ENCODE peak calls at places on chromosomes 13 and 19, in eight cellular contexts. D, W, G, A, R, F, V and U are unnamed samples.

GRCh38 chr19:4851551-4852290 is 15.7 kb downstream of the PLIN3 start:
- DNase-seq in V (no peak), G (peak; percentile 81), R (peak; percentile 84), F (peak; percentile 88), W (peak; percentile 32), A (peak; percentile 36), D (peak; percentile 74), U (peak; percentile 90)

GRCh38 chr19:50791594-50792245 is 1.5 kb downstream of the ACP4 start:
- DNase-seq in W (no peak), R (no peak), V (no peak), F (no peak), G (no peak), D (no peak), A (no peak), U (no peak)

GRCh38 chr13:23384111-23384510 is 49.4 kb downstream of the SACS start:
- DNase-seq in A (no peak), W (peak; percentile 70), F (peak; percentile 71), V (no peak), G (no peak), D (no peak), R (no peak), U (no peak)

GRCh38 chr13:65300220-65300619 is 1929.9 kb downstream of the PCDH9 start:
- DNase-seq in W (no peak), G (no peak), V (no peak), D (no peak), R (no peak), F (no peak), A (no peak), U (no peak)

GRCh38 chr19:40798997-40799557 is at the start of gene EGLN2:
- DNase-seq in W (no peak), A (no peak), G (no peak), F (no peak), V (no peak), D (no peak), R (no peak), U (no peak)

GRCh38 chr19:48230555-48231129 is 25.1 kb downstream of the CARD8 start:
- DNase-seq in F (no peak), R (no peak), W (no peak), G (no peak), V (no peak), D (no peak), A (no peak), U (no peak)

GRCh38 chr19:16258440-16258903 is 60.8 kb downstream of the AP1M1 start:
- DNase-seq in F (no peak), G (peak; percentile 84), A (no peak), V (no peak), D (peak; percentile 81), W (peak; percentile 14), R (peak; percentile 76), U (no peak)

GRCh38 chr13:33927315-33927714 is 109.4 kb downstream of the RFC3 start:
- DNase-seq in W (peak; percentile 14), V (no peak), F (peak; percentile 16), R (no peak), A (no peak), G (no peak), D (no peak), U (no peak)

GRCh38 chr19:49688531-49689132 is 762 bp upstream of the ADM5 start:
- DNase-seq in F (no peak), G (no peak), W (no peak), R (no peak), V (no peak), A (no peak), D (no peak), U (no peak)

GRCh38 chr13:73231456-73231855 is 172.7 kb downstream of the KLF5 start:
- DNase-seq in D (no peak), A (no peak), R (no peak), W (no peak), G (no peak), F (no peak), V (no peak), U (no peak)

GRCh38 chr13:113729329-113730019 is 29.6 kb upstream of the TMEM255B start:
- DNase-seq in F (no peak), R (no peak), V (no peak), G (no peak), D (peak; percentile 47), A (peak; percentile 17), W (no peak), U (no peak)

GRCh38 chr13:78022164-78022877 is 103.7 kb upstream of the EDNRB start:
- DNase-seq in R (peak; percentile 66), G (no peak), D (no peak), V (peak; percentile 24), F (peak; percentile 12), A (no peak), W (peak; percentile 70), U (no peak)

GRCh38 chr13:86741762-86742285 is 929.3 kb upstream of the SLITRK5 start:
- DNase-seq in R (no peak), A (no peak), F (no peak), V (no peak), G (no peak), W (no peak), D (no peak), U (no peak)

GRCh38 chr19:42122691-42123607 is 9.3 kb downstream of the POU2F2 start:
- DNase-seq in D (no peak), W (no peak), G (no peak), F (no peak), R (no peak), V (no peak), A (no peak), U (no peak)

GRCh38 chr19:17448190-17448967 is at the start of gene TMEM221:
- DNase-seq in F (no peak), A (peak; percentile 36), R (peak; percentile 77), V (no peak), D (peak; percentile 47), G (peak; percentile 61), W (no peak), U (no peak)

GRCh38 chr13:50713849-50714248 is 129.6 kb downstream of the DLEU7 start:
- DNase-seq in D (no peak), A (no peak), W (peak; percentile 82), F (peak; percentile 63), R (no peak), G (no peak), V (peak; percentile 34), U (no peak)

GRCh38 chr13:46389985-46390384 is 2.9 kb upstream of the RUBCNL start:
- DNase-seq in V (no peak), G (no peak), W (no peak), A (no peak), F (peak; percentile 43), R (peak; percentile 79), D (peak; percentile 18), U (no peak)

DNA sequence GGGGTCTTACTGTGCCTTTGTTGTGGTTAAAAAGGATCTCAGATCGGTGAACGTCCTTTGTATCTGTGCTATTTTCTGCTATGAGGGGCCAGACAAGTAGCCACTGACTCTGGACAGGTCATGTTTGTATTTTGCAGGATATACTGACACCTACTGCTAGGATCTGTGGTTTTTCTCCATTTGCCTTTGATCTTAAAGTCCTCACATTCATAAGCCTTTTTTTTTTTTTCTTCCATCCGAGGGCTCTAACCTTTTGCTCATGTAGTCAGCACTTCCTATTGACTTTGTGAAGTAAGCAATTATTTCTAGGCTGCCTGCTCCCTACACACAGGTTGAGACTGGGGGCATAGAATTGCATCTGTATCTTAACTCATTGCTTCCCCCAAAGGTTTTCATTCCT is 106.2 kb downstream of the SLITRK5 start:
- DNase-seq in D (no peak), V (no peak), F (no peak), R (no peak), W (no peak), G (no peak), A (no peak), U (no peak)
- TF ChIP-seq CTCF in D (no peak), V (no peak), F (no peak), R (no peak), W (no peak), G (no peak), A (no peak), U (no peak)

GRCh38 chr19:45852145-45852750 is 10.7 kb downstream of the SYMPK start:
- DNase-seq in W (peak; percentile 39), R (no peak), A (no peak), G (no peak), D (no peak), F (no peak), V (no peak), U (no peak)

GRCh38 chr19:45847661-45848060 is 15.3 kb downstream of the SYMPK start:
- DNase-seq in A (no peak), V (no peak), G (no peak), D (no peak), W (no peak), R (no peak), F (no peak), U (no peak)

GRCh38 chr19:45854167-45854778 is 8.7 kb downstream of the SYMPK start:
- DNase-seq in R (no peak), F (no peak), W (no peak), G (no peak), A (no peak), V (no peak), D (no peak), U (no peak)

GRCh38 chr19:45852941-45853340 is 10.0 kb downstream of the SYMPK start:
- DNase-seq in R (no peak), W (no peak), G (no peak), F (no peak), A (no peak), D (no peak), V (no peak), U (no peak)

DNA sequence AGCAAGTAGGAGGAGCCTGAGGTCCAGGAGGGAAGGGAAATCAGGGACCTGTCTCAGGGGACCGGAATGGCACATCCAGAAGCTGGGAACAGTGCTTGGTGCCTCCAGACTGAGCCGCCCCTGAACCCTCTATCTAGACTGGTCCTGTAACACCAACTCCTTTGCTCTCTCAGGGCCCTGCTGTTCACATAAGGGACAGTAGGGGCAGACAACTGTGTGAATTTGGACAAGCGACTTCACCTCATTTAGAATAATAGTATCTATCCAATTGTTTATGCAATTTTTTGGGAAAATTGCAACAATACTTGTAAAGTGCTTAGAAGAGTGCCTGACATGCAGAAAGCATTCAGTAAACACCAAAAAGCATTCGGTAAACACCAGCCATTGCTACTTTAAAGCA is 14.0 kb downstream of the SYMPK start:
- DNase-seq in F (no peak), V (no peak), D (no peak), A (no peak), W (no peak), G (no peak), R (no peak), U (no peak)
- TF ChIP-seq CTCF in F (peak; percentile 26), V (peak; percentile 37), D (peak; percentile 13), A (peak; percentile 17), W (peak; percentile 64), G (no peak), R (peak; percentile 3), U (peak; percentile 21)

DNA sequence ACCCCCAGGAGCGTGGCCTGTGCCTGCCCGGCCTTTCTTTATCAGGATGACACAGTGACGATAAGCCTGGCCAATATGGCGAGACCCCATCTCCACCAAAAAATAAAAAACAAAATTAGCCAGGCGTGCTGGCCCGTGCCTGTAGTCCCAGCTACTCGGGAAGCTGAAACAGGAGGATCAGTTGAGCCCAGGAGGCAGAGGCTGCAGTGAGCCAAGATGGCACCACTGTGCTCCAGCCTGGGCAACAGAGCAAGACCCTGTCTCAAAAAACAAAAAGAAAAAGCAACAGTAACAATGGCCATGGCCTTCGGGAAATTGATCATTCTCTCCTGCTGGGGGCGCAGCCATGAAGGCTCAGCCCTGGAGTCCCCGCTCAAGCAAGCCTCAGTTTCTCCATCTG is 11.1 kb downstream of the PEX11G start:
- DNase-seq in W (no peak), F (no peak), G (no peak), R (no peak), A (no peak), D (no peak), V (no peak), U (no peak)
- TF ChIP-seq CTCF in W (no peak), F (no peak), G (no peak), R (no peak), A (no peak), D (no peak), V (no peak), U (no peak)

GRCh38 chr19:39390460-39390758 is 497 bp downstream of the PAF1 start:
- DNase-seq in G (no peak), F (no peak), R (peak; percentile 90), W (no peak), D (no peak), A (no peak), V (no peak), U (no peak)
- TF ChIP-seq CTCF in G (no peak), F (no peak), R (no peak), W (no peak), D (no peak), A (no peak), V (no peak), U (no peak)